ENCODE peak calls at places on chromosomes 4 and X, in five cellular contexts. One of them, this sample, is unnamed.

GRCh38 chr4:71711985-71712348 is 71.9 kb downstream of the GC start:
- DNase-seq in cardiac fibroblast: no peak
- DNase-seq in lung: no peak
- DNase-seq in BE2C: no peak
- DNase-seq in GM23338: no peak
- DNase-seq in this sample: no peak

GRCh38 chr4:128600996-128601857 is 208.3 kb upstream of the JADE1 start:
- DNase-seq in cardiac fibroblast: peak
- DNase-seq in lung: peak
- DNase-seq in BE2C: peak
- DNase-seq in GM23338: no peak
- DNase-seq in this sample: peak

GRCh38 chrX:40323977-40324376 is 226.2 kb upstream of the BCOR start:
- DNase-seq in cardiac fibroblast: no peak
- DNase-seq in lung: no peak
- DNase-seq in BE2C: no peak
- DNase-seq in GM23338: no peak
- DNase-seq in this sample: no peak

GRCh38 chr4:79163981-79164490 is 161.8 kb downstream of the NAA11 start:
- DNase-seq in cardiac fibroblast: no peak
- DNase-seq in lung: no peak
- DNase-seq in BE2C: no peak
- DNase-seq in GM23338: no peak
- DNase-seq in this sample: no peak

GRCh38 chrX:103919336-103919682 is 43.1 kb upstream of the TMSB15B start:
- DNase-seq in cardiac fibroblast: peak
- DNase-seq in lung: no peak
- DNase-seq in BE2C: peak
- DNase-seq in GM23338: no peak
- DNase-seq in this sample: no peak

GRCh38 chrX:51747671-51748070 is 4.4 kb downstream of the GSPT2 start:
- DNase-seq in cardiac fibroblast: peak
- DNase-seq in lung: no peak
- DNase-seq in BE2C: no peak
- DNase-seq in GM23338: no peak
- DNase-seq in this sample: no peak

GRCh38 chrX:45749375-45749774 is 548.7 kb upstream of the DIPK2B start:
- DNase-seq in cardiac fibroblast: peak
- DNase-seq in lung: no peak
- DNase-seq in BE2C: no peak
- DNase-seq in GM23338: peak
- DNase-seq in this sample: no peak

GRCh38 chrX:16517206-16517605 is 132.8 kb upstream of the S100G start:
- DNase-seq in cardiac fibroblast: no peak
- DNase-seq in lung: no peak
- DNase-seq in BE2C: no peak
- DNase-seq in GM23338: no peak
- DNase-seq in this sample: no peak

GRCh38 chr4:15550491-15550890 is 80.8 kb downstream of the CC2D2A start:
- DNase-seq in cardiac fibroblast: peak
- DNase-seq in lung: no peak
- DNase-seq in BE2C: no peak
- DNase-seq in GM23338: no peak
- DNase-seq in this sample: no peak

GRCh38 chr4:118279920-118280432 is 72.8 kb downstream of the PRSS12 start:
- DNase-seq in cardiac fibroblast: peak
- DNase-seq in lung: no peak
- DNase-seq in BE2C: no peak
- DNase-seq in GM23338: no peak
- DNase-seq in this sample: no peak

GRCh38 chrX:40131644-40132376 is 34.1 kb upstream of the BCOR start:
- DNase-seq in cardiac fibroblast: no peak
- DNase-seq in lung: no peak
- DNase-seq in BE2C: no peak
- DNase-seq in GM23338: no peak
- DNase-seq in this sample: no peak

GRCh38 chr4:79597266-79597665 is 189.2 kb upstream of the GK2 start:
- DNase-seq in cardiac fibroblast: peak
- DNase-seq in lung: no peak
- DNase-seq in BE2C: peak
- DNase-seq in GM23338: no peak
- DNase-seq in this sample: no peak

GRCh38 chrX:96433409-96434122 is 251.1 kb upstream of the DIAPH2 start:
- DNase-seq in cardiac fibroblast: no peak
- DNase-seq in lung: no peak
- DNase-seq in BE2C: no peak
- DNase-seq in GM23338: no peak
- DNase-seq in this sample: no peak

GRCh38 chr4:99117876-99118693 is 26.0 kb downstream of the ADH4 start:
- DNase-seq in cardiac fibroblast: peak
- DNase-seq in lung: no peak
- DNase-seq in BE2C: no peak
- DNase-seq in GM23338: peak
- DNase-seq in this sample: no peak

GRCh38 chr4:14155803-14156202 is 528.3 kb upstream of the BOD1L1 start:
- DNase-seq in cardiac fibroblast: no peak
- DNase-seq in lung: no peak
- DNase-seq in BE2C: no peak
- DNase-seq in GM23338: no peak
- DNase-seq in this sample: no peak

GRCh38 chr4:791866-792630 is 33.9 kb downstream of the CPLX1 start:
- DNase-seq in cardiac fibroblast: peak
- DNase-seq in lung: no peak
- DNase-seq in BE2C: no peak
- DNase-seq in GM23338: peak
- DNase-seq in this sample: peak

GRCh38 chr4:791201-791865 is 34.6 kb downstream of the CPLX1 start:
- DNase-seq in cardiac fibroblast: no peak
- DNase-seq in lung: no peak
- DNase-seq in BE2C: no peak
- DNase-seq in GM23338: no peak
- DNase-seq in this sample: peak

GRCh38 chr4:793941-794621 is 31.8 kb downstream of the CPLX1 start:
- DNase-seq in cardiac fibroblast: no peak
- DNase-seq in lung: no peak
- DNase-seq in BE2C: no peak
- DNase-seq in GM23338: no peak
- DNase-seq in this sample: no peak

GRCh38 chr4:793109-793861 is 32.6 kb downstream of the CPLX1 start:
- DNase-seq in cardiac fibroblast: no peak
- DNase-seq in lung: no peak
- DNase-seq in BE2C: no peak
- DNase-seq in GM23338: no peak
- DNase-seq in this sample: no peak

DNA sequence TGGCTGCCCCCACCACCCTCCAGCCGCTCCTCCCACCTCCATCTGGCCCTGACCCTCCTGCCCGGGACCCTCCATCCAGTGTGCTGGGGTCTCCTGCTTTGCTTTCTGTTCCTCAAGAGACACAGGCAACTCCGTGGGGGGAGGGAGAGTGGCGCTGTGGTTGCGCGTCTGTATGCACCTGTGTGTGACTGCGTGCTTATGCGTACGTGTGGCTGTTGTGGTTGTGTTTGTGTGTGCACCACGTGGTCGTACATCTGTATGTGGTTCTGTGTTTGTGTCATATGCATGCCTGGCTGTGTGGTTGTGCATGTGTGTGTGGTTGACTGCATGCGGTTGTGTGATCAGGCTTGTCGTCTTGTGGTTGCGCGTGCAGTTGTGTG is 33.2 kb downstream of the CPLX1 start:
- DNase-seq in cardiac fibroblast: no peak
- DNase-seq in lung: no peak
- DNase-seq in BE2C: no peak
- DNase-seq in GM23338: no peak
- DNase-seq in this sample: no peak
- H3K4me3 ChIP-seq in cardiac fibroblast: no peak
- H3K4me3 ChIP-seq in lung: no peak
- H3K4me3 ChIP-seq in BE2C: no peak
- H3K4me3 ChIP-seq in GM23338: no peak
- H3K4me3 ChIP-seq in this sample: no peak

GRCh38 chr4:20433101-20433705 is 181.5 kb downstream of the SLIT2 start:
- DNase-seq in cardiac fibroblast: no peak
- DNase-seq in lung: no peak
- DNase-seq in BE2C: no peak
- DNase-seq in GM23338: no peak
- DNase-seq in this sample: no peak

GRCh38 chr4:20432098-20432497 is 180.4 kb downstream of the SLIT2 start:
- DNase-seq in cardiac fibroblast: peak
- DNase-seq in lung: no peak
- DNase-seq in BE2C: no peak
- DNase-seq in GM23338: no peak
- DNase-seq in this sample: no peak

GRCh38 chr4:20428410-20429160 is 176.9 kb downstream of the SLIT2 start:
- DNase-seq in cardiac fibroblast: peak
- DNase-seq in lung: no peak
- DNase-seq in BE2C: no peak
- DNase-seq in GM23338: peak
- DNase-seq in this sample: no peak

GRCh38 chr4:20430555-20430954 is 178.8 kb downstream of the SLIT2 start:
- DNase-seq in cardiac fibroblast: no peak
- DNase-seq in lung: no peak
- DNase-seq in BE2C: no peak
- DNase-seq in GM23338: no peak
- DNase-seq in this sample: no peak

DNA sequence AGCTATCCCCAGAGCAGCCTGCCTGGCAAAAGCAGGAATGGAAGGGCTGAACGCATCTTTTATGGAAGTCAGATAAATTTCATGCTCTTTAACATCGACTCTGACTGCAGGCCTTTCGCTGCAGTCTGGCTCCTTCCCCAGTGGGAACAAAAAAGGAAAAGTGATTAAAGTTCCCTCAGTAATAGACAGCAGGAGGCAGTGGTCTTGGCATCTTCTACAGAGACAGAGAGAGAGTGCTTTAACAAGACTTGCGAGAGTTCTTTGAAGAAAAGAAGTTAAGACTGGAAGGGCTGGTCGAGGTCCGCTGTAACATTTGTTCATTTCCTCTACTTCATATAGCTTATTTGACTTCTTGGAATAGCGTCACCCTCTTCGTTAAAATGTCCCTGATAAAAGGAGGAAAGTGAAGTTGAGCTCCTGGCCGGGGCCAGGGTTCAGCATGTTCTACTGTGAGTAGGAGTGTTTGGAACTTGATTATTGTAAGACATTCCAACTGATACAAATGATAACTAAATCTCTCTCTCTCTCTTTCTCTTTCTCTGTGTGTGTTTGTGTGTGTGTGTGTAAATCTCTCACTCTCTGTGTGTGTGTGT is 179.8 kb downstream of the SLIT2 start:
- DNase-seq in cardiac fibroblast: peak
- DNase-seq in lung: no peak
- DNase-seq in BE2C: no peak
- DNase-seq in GM23338: peak
- DNase-seq in this sample: no peak
- TF ChIP-seq CTCF in cardiac fibroblast: peak
- TF ChIP-seq CTCF in lung: no peak
- TF ChIP-seq CTCF in BE2C: peak
- TF ChIP-seq CTCF in GM23338: peak
- TF ChIP-seq CTCF in this sample: peak

DNA sequence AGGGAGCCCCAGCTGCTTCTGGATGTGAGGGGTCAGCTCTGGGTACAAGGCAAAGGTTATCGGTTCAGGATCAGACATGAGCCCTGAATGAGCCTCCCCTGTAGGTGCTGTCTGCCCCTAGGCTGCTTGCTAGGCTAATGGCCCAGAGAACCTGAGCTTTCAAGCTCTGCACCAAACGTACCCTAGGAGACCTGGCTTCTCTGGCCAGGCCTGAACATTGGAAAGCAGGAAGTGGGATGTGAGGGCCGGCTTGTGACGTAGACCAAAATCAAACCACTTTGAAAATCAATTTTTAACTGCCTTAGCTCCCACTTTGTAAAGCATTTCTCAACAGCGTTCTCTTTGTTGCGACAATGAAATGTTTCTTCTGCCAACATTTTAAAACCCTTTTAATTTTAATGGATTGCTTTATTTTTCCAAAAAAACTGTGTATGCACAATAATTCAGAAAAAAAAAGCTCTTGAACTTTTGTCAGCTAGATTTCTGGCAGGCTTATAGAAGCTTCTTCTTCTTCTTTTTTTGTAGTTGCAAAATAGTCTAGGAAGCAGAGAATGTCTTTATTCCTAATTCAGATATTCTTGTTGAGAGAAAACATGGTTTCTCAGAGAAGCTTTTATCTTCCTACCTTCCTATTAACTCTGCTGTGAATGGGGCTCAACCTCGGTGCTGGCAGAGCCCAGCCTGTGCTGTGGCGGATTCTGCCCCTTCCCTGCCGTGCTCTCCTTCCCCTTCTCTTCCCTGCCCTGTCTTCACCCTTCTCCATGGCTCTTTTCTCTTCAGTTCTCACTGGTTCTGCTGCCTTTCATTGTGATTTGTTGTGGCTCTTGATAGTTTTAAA is 145.2 kb upstream of the SFRP2 start:
- DNase-seq in cardiac fibroblast: no peak
- DNase-seq in lung: no peak
- DNase-seq in BE2C: no peak
- DNase-seq in GM23338: no peak
- DNase-seq in this sample: no peak
- H3K4me3 ChIP-seq in cardiac fibroblast: no peak
- H3K4me3 ChIP-seq in lung: no peak
- H3K4me3 ChIP-seq in BE2C: no peak
- H3K4me3 ChIP-seq in GM23338: no peak
- H3K4me3 ChIP-seq in this sample: no peak

GRCh38 chr4:104066533-104066932 is 346.7 kb upstream of the TACR3 start:
- DNase-seq in cardiac fibroblast: no peak
- DNase-seq in lung: no peak
- DNase-seq in BE2C: no peak
- DNase-seq in GM23338: peak
- DNase-seq in this sample: no peak

GRCh38 chr4:104063341-104063740 is 343.6 kb upstream of the TACR3 start:
- DNase-seq in cardiac fibroblast: no peak
- DNase-seq in lung: no peak
- DNase-seq in BE2C: no peak
- DNase-seq in GM23338: no peak
- DNase-seq in this sample: no peak

DNA sequence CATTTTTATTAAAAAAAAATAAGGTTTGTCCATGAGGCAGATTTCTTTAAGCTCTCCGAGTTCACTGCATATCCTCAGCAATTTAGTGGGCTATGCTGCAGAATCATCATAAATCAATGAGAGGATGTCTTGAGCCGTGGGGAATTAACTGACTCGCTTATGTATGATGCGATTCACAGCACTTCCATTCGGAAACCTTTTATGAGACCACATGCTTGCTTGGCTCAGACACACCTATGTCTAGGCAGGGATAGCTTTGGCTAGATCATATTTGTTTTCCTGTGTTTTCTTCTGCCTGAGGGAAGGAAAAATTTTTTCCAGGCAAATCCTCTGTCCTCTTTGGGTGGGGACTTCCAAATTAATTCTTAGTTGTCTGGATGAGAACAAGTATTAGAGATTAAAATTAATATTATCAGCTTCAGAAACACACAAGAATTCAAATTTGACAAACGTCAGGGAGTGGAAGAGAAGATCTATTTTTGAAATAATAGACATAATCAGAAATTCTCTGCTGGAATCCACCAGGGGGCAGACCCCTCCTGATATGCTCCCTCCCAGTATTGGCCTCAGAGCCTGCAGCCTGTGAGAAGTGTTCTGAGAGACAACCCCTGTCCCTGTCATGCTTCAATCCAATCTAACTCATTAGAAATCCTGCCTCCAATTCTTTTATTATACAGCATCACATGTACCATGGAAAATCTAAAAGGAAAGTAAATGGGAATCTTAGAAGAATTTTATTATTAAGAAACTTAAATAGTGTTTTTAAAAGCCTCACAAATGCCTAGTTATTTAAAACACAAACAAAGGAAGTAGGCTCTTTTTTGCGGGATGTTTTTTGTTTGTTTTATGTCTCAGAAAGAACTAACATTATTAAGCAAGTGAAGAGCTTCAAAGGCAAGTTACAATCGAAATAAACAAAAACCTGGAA is 345.1 kb upstream of the TACR3 start:
- DNase-seq in cardiac fibroblast: peak
- DNase-seq in lung: peak
- DNase-seq in BE2C: peak
- DNase-seq in GM23338: peak
- DNase-seq in this sample: peak
- TF ChIP-seq CTCF in cardiac fibroblast: peak
- TF ChIP-seq CTCF in lung: no peak
- TF ChIP-seq CTCF in BE2C: peak
- TF ChIP-seq CTCF in GM23338: peak
- TF ChIP-seq CTCF in this sample: peak

This sample was measured in endodermal cell.